ENCODE peak calls at places on chromosomes 4 and X, in seven cellular contexts. One of them, this sample, is unnamed.

GRCh38 chrX:46561931-46562721 is 11.4 kb upstream of the CHST7 start:
- DNase-seq in transverse colon: peak; percentile 24
- DNase-seq in IMR-90: no peak
- DNase-seq in esophagus squamous epithelium: no peak
- DNase-seq in breast epithelium: no peak
- DNase-seq in tibial nerve: no peak
- DNase-seq in ovary: no peak
- DNase-seq in this sample: no peak

GRCh38 chrX:14363719-14364118 is 165.6 kb upstream of the GLRA2 start:
- DNase-seq in tibial nerve: no peak
- DNase-seq in esophagus squamous epithelium: no peak
- DNase-seq in IMR-90: no peak
- DNase-seq in ovary: no peak
- DNase-seq in transverse colon: no peak
- DNase-seq in breast epithelium: no peak
- DNase-seq in this sample: no peak

GRCh38 chr4:36168127-36168898 is 76.0 kb downstream of the ARAP2 start:
- DNase-seq in tibial nerve: no peak
- DNase-seq in IMR-90: peak; percentile 25
- DNase-seq in esophagus squamous epithelium: no peak
- DNase-seq in ovary: no peak
- DNase-seq in breast epithelium: no peak
- DNase-seq in transverse colon: no peak
- DNase-seq in this sample: no peak

GRCh38 chr4:40227284-40227683 is 30.5 kb downstream of the RHOH start:
- DNase-seq in ovary: no peak
- DNase-seq in esophagus squamous epithelium: no peak
- DNase-seq in breast epithelium: no peak
- DNase-seq in transverse colon: no peak
- DNase-seq in IMR-90: no peak
- DNase-seq in tibial nerve: no peak
- DNase-seq in this sample: no peak

GRCh38 chr4:41137879-41138278 is 76.5 kb downstream of the APBB2 start:
- DNase-seq in ovary: no peak
- DNase-seq in breast epithelium: no peak
- DNase-seq in esophagus squamous epithelium: no peak
- DNase-seq in IMR-90: no peak
- DNase-seq in transverse colon: no peak
- DNase-seq in tibial nerve: no peak
- DNase-seq in this sample: no peak

GRCh38 chr4:75980576-75980975 is 10.2 kb downstream of the SDAD1 start:
- DNase-seq in IMR-90: no peak
- DNase-seq in esophagus squamous epithelium: no peak
- DNase-seq in transverse colon: no peak
- DNase-seq in ovary: no peak
- DNase-seq in tibial nerve: no peak
- DNase-seq in breast epithelium: no peak
- DNase-seq in this sample: no peak

GRCh38 chr4:138560448-138560847 is 318.3 kb upstream of the SLC7A11 start:
- DNase-seq in transverse colon: no peak
- DNase-seq in ovary: no peak
- DNase-seq in esophagus squamous epithelium: no peak
- DNase-seq in tibial nerve: no peak
- DNase-seq in IMR-90: no peak
- DNase-seq in breast epithelium: no peak
- DNase-seq in this sample: no peak

GRCh38 chrX:69032601-69033000 is 132.7 kb downstream of the PJA1 start:
- DNase-seq in transverse colon: no peak
- DNase-seq in ovary: no peak
- DNase-seq in esophagus squamous epithelium: no peak
- DNase-seq in tibial nerve: no peak
- DNase-seq in IMR-90: peak; percentile 15
- DNase-seq in breast epithelium: no peak
- DNase-seq in this sample: no peak

GRCh38 chrX:3950373-3950772 is 236.9 kb upstream of the PRKX start:
- DNase-seq in breast epithelium: no peak
- DNase-seq in esophagus squamous epithelium: no peak
- DNase-seq in transverse colon: no peak
- DNase-seq in ovary: no peak
- DNase-seq in IMR-90: no peak
- DNase-seq in tibial nerve: no peak
- DNase-seq in this sample: no peak

GRCh38 chr4:173666-174314 is 49.5 kb downstream of the ZNF718 start:
- DNase-seq in ovary: no peak
- DNase-seq in tibial nerve: no peak
- DNase-seq in IMR-90: no peak
- DNase-seq in transverse colon: no peak
- DNase-seq in esophagus squamous epithelium: no peak
- DNase-seq in breast epithelium: no peak
- DNase-seq in this sample: no peak

GRCh38 chr4:151717271-151717670 is 43.5 kb downstream of the GATB start:
- DNase-seq in IMR-90: no peak
- DNase-seq in transverse colon: no peak
- DNase-seq in esophagus squamous epithelium: no peak
- DNase-seq in ovary: no peak
- DNase-seq in tibial nerve: no peak
- DNase-seq in breast epithelium: no peak
- DNase-seq in this sample: no peak

GRCh38 chr4:128660361-128660964 is 149.0 kb upstream of the JADE1 start:
- DNase-seq in IMR-90: peak; percentile 74
- DNase-seq in tibial nerve: no peak
- DNase-seq in breast epithelium: peak; percentile 36
- DNase-seq in esophagus squamous epithelium: no peak
- DNase-seq in transverse colon: no peak
- DNase-seq in ovary: no peak
- DNase-seq in this sample: no peak

GRCh38 chrX:2767631-2768455 is 16.0 kb downstream of the XG start:
- DNase-seq in transverse colon: peak; percentile 22
- DNase-seq in breast epithelium: no peak
- DNase-seq in ovary: no peak
- DNase-seq in esophagus squamous epithelium: no peak
- DNase-seq in tibial nerve: peak; percentile 32
- DNase-seq in IMR-90: peak; percentile 21
- DNase-seq in this sample: peak; percentile 58

GRCh38 chr4:11720292-11720691 is 291.6 kb upstream of the HS3ST1 start:
- DNase-seq in IMR-90: peak; percentile 67
- DNase-seq in tibial nerve: no peak
- DNase-seq in esophagus squamous epithelium: no peak
- DNase-seq in ovary: no peak
- DNase-seq in breast epithelium: no peak
- DNase-seq in transverse colon: no peak
- DNase-seq in this sample: no peak

GRCh38 chr4:89111833-89112563 is 665 bp downstream of the TIGD2 start:
- DNase-seq in transverse colon: peak; percentile 25
- DNase-seq in breast epithelium: peak; percentile 75
- DNase-seq in esophagus squamous epithelium: no peak
- DNase-seq in tibial nerve: no peak
- DNase-seq in IMR-90: peak; percentile 95
- DNase-seq in ovary: no peak
- DNase-seq in this sample: no peak

GRCh38 chr4:37389369-37389765 is 144.8 kb downstream of the NWD2 start:
- DNase-seq in tibial nerve: no peak
- DNase-seq in breast epithelium: no peak
- DNase-seq in ovary: no peak
- DNase-seq in IMR-90: no peak
- DNase-seq in transverse colon: no peak
- DNase-seq in esophagus squamous epithelium: no peak
- DNase-seq in this sample: no peak

GRCh38 chrX:104330966-104331365 is 76.2 kb upstream of the ESX1 start:
- DNase-seq in esophagus squamous epithelium: no peak
- DNase-seq in breast epithelium: no peak
- DNase-seq in ovary: no peak
- DNase-seq in tibial nerve: no peak
- DNase-seq in transverse colon: no peak
- DNase-seq in IMR-90: peak; percentile 65
- DNase-seq in this sample: no peak

GRCh38 chr4:2858451-2859217 is 15.0 kb downstream of the ADD1 start:
- DNase-seq in transverse colon: peak; percentile 46
- DNase-seq in ovary: no peak
- DNase-seq in IMR-90: peak; percentile 58
- DNase-seq in esophagus squamous epithelium: no peak
- DNase-seq in breast epithelium: no peak
- DNase-seq in tibial nerve: no peak
- DNase-seq in this sample: peak; percentile 53
- H3K4me1 ChIP-seq in transverse colon: peaks cover 70% of the 10 kb centered on the region
- H3K4me1 ChIP-seq in ovary: peaks cover 29% of the 10 kb centered on the region
- H3K4me1 ChIP-seq in IMR-90: peaks cover 35% of the 10 kb centered on the region
- H3K4me1 ChIP-seq in esophagus squamous epithelium: peaks cover 94% of the 10 kb centered on the region
- H3K4me1 ChIP-seq in breast epithelium: peaks cover 12% of the 10 kb centered on the region
- H3K4me1 ChIP-seq in tibial nerve: no peaks in the 10 kb centered on the region
- H3K4me1 ChIP-seq in this sample: peaks cover 95% of the 10 kb centered on the region

GRCh38 chrX:129116651-129117050 is 406.6 kb downstream of the SMARCA1 start:
- DNase-seq in transverse colon: no peak
- DNase-seq in tibial nerve: no peak
- DNase-seq in IMR-90: no peak
- DNase-seq in ovary: no peak
- DNase-seq in esophagus squamous epithelium: no peak
- DNase-seq in breast epithelium: no peak
- DNase-seq in this sample: no peak

GRCh38 chrX:129115935-129116334 is 407.4 kb downstream of the SMARCA1 start:
- DNase-seq in ovary: no peak
- DNase-seq in breast epithelium: no peak
- DNase-seq in tibial nerve: no peak
- DNase-seq in esophagus squamous epithelium: no peak
- DNase-seq in transverse colon: no peak
- DNase-seq in IMR-90: no peak
- DNase-seq in this sample: no peak

DNA sequence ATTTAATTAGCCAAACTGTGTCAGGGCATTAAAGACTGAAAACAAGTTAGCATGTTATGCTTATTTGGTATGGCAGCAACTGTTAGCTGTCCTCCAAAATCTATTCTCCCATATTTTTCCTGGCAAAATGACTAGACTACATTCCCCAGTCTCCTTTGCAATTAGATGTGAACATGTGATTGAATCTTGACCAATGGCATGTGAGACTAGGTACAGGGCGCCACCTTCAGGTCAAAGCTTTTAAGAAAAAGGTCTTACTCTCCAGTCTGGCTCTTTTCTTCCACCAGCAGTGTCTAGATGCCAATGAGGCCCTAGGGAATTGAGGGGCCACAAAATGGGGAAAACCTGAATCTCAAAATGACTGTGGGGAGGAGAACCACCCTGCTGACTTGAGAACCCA is 408.2 kb downstream of the SMARCA1 start:
- DNase-seq in transverse colon: peak; percentile 14
- DNase-seq in breast epithelium: no peak
- DNase-seq in esophagus squamous epithelium: no peak
- DNase-seq in tibial nerve: no peak
- DNase-seq in ovary: no peak
- DNase-seq in IMR-90: peak; percentile 8
- DNase-seq in this sample: no peak
- TF ChIP-seq CTCF in transverse colon: no peak
- TF ChIP-seq CTCF in breast epithelium: no peak
- TF ChIP-seq CTCF in esophagus squamous epithelium: no peak
- TF ChIP-seq CTCF in tibial nerve: no peak
- TF ChIP-seq CTCF in ovary: no peak
- TF ChIP-seq CTCF in IMR-90: peak; percentile 20
- TF ChIP-seq CTCF in this sample: peak; percentile 19

DNA sequence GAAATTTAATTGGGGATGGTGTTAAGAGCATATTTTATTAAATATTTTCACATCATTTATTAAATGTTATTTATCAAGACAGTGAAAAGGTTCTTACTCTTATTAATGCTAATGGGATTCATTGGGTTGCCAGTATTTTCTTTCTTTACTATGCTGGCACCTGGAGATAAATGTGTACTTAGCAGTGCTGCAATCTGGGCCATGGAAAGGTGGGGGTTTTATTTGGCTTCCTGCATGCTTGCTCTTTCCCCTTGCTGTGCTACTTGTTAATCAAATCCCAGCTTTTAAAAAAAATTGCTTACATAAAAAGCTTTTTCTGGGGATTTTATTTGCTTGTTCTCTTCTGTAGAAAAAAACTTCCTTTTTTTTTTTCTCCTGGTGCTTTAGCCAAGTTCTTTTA is 48.3 kb downstream of the ZAR1 start:
- DNase-seq in esophagus squamous epithelium: no peak
- DNase-seq in tibial nerve: no peak
- DNase-seq in ovary: no peak
- DNase-seq in transverse colon: no peak
- DNase-seq in breast epithelium: no peak
- DNase-seq in IMR-90: no peak
- DNase-seq in this sample: no peak
- TF ChIP-seq POLR2A in esophagus squamous epithelium: no peak
- TF ChIP-seq POLR2A in tibial nerve: no peak
- TF ChIP-seq POLR2A in ovary: no peak
- TF ChIP-seq POLR2A in transverse colon: no peak
- TF ChIP-seq POLR2A in breast epithelium: no peak
- TF ChIP-seq POLR2A in IMR-90: no peak
- TF ChIP-seq POLR2A in this sample: no peak

GRCh38 chr4:3810796-3811485 is 44.8 kb downstream of the ADRA2C start:
- DNase-seq in tibial nerve: no peak
- DNase-seq in ovary: no peak
- DNase-seq in esophagus squamous epithelium: no peak
- DNase-seq in transverse colon: no peak
- DNase-seq in breast epithelium: no peak
- DNase-seq in IMR-90: no peak
- DNase-seq in this sample: peak; percentile 44

GRCh38 chr4:3811621-3812020 is 45.4 kb downstream of the ADRA2C start:
- DNase-seq in transverse colon: no peak
- DNase-seq in IMR-90: no peak
- DNase-seq in breast epithelium: no peak
- DNase-seq in esophagus squamous epithelium: no peak
- DNase-seq in ovary: no peak
- DNase-seq in tibial nerve: no peak
- DNase-seq in this sample: no peak

GRCh38 chr4:3814026-3814570 is 47.9 kb downstream of the ADRA2C start:
- DNase-seq in esophagus squamous epithelium: no peak
- DNase-seq in breast epithelium: no peak
- DNase-seq in tibial nerve: no peak
- DNase-seq in IMR-90: no peak
- DNase-seq in transverse colon: no peak
- DNase-seq in ovary: no peak
- DNase-seq in this sample: no peak

GRCh38 chr4:3813151-3813905 is 47.1 kb downstream of the ADRA2C start:
- DNase-seq in tibial nerve: no peak
- DNase-seq in esophagus squamous epithelium: no peak
- DNase-seq in IMR-90: no peak
- DNase-seq in ovary: no peak
- DNase-seq in transverse colon: no peak
- DNase-seq in breast epithelium: no peak
- DNase-seq in this sample: no peak

DNA sequence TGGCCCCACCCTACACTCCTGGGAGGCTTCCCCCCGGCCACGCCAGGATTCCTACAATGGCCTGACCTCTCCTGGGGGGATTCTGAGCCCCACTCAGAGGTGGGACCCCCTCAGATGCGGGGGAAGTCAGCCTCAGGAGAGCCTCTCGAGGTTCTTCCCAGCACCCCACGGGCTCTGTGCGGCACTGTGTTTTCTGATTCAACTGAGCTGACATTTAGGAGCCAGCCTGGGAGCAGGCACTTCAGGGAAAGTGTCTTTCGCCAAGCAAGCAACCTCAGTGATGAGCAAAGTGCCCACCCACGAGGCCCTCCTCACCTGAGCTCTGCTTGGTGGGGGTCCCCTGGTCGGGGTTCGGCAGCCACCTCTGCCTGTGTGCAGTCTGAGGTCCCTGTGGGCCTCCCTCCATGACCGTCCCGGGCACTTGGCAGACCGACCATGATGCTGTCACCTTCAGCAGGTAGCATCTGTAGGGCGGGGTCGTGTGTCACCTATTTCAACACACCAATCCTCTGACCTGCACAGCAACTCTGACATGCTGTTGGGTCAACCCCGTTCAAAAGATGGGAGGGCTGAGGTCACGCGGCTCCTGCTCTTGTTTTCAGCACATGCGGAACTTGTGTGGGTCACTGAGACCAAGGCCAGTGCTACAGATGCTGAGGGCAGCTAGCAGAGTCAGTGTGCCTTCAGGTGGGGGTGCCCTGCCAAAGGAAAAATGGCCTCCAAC is 46.2 kb downstream of the ADRA2C start:
- DNase-seq in esophagus squamous epithelium: no peak
- DNase-seq in breast epithelium: no peak
- DNase-seq in ovary: no peak
- DNase-seq in IMR-90: no peak
- DNase-seq in transverse colon: no peak
- DNase-seq in tibial nerve: no peak
- DNase-seq in this sample: no peak
- H3K4me1 ChIP-seq in esophagus squamous epithelium: no peaks in the 10 kb centered on the region
- H3K4me1 ChIP-seq in breast epithelium: no peaks in the 10 kb centered on the region
- H3K4me1 ChIP-seq in ovary: no peaks in the 10 kb centered on the region
- H3K4me1 ChIP-seq in IMR-90: no peaks in the 10 kb centered on the region
- H3K4me1 ChIP-seq in transverse colon: no peaks in the 10 kb centered on the region
- H3K4me1 ChIP-seq in tibial nerve: no peaks in the 10 kb centered on the region
- H3K4me1 ChIP-seq in this sample: no peaks in the 10 kb centered on the region

This sample was measured in heart left ventricle.